ENCODE peak calls at places on chromosome 15, in nine cellular contexts. One of them, this sample, is unnamed.

GRCh38 chr15:73982251-73982962 is 9.7 kb downstream of the STOML1 start:
- DNase-seq in brain microvascular endothelial cell: peak; percentile 84
- DNase-seq in IMR-90: peak; percentile 91
- DNase-seq in Peyer's patch: no peak
- DNase-seq in cardiac muscle cell: peak; percentile 92
- DNase-seq in transverse colon: peak; percentile 75
- DNase-seq in colonic mucosa: peak; percentile 60
- DNase-seq in upper lobe of right lung: peak; percentile 91
- DNase-seq in mesendoderm: no peak
- DNase-seq in this sample: no peak

GRCh38 chr15:100043069-100043641 is 298.6 kb downstream of the ADAMTS17 start:
- DNase-seq in brain microvascular endothelial cell: peak; percentile 64
- DNase-seq in IMR-90: peak; percentile 57
- DNase-seq in Peyer's patch: no peak
- DNase-seq in cardiac muscle cell: peak; percentile 76
- DNase-seq in transverse colon: no peak
- DNase-seq in colonic mucosa: no peak
- DNase-seq in upper lobe of right lung: no peak
- DNase-seq in mesendoderm: no peak
- DNase-seq in this sample: no peak

GRCh38 chr15:80403712-80404056 is 498 bp upstream of the ARNT2 start:
- DNase-seq in brain microvascular endothelial cell: no peak
- DNase-seq in IMR-90: no peak
- DNase-seq in Peyer's patch: no peak
- DNase-seq in cardiac muscle cell: no peak
- DNase-seq in transverse colon: no peak
- DNase-seq in colonic mucosa: no peak
- DNase-seq in upper lobe of right lung: peak; percentile 71
- DNase-seq in mesendoderm: peak; percentile 32
- DNase-seq in this sample: no peak

GRCh38 chr15:101242160-101242998 is 9.5 kb downstream of the CHSY1 start:
- DNase-seq in brain microvascular endothelial cell: peak; percentile 41
- DNase-seq in IMR-90: peak; percentile 59
- DNase-seq in Peyer's patch: no peak
- DNase-seq in cardiac muscle cell: peak; percentile 82
- DNase-seq in transverse colon: peak; percentile 45
- DNase-seq in colonic mucosa: no peak
- DNase-seq in upper lobe of right lung: no peak
- DNase-seq in mesendoderm: no peak
- DNase-seq in this sample: no peak

GRCh38 chr15:31046759-31047359 is 54.7 kb downstream of the TRPM1 start:
- DNase-seq in brain microvascular endothelial cell: no peak
- DNase-seq in IMR-90: no peak
- DNase-seq in Peyer's patch: no peak
- DNase-seq in cardiac muscle cell: no peak
- DNase-seq in transverse colon: no peak
- DNase-seq in colonic mucosa: no peak
- DNase-seq in upper lobe of right lung: no peak
- DNase-seq in mesendoderm: no peak
- DNase-seq in this sample: no peak

GRCh38 chr15:69217381-69217780 is 56.9 kb downstream of the GLCE start:
- DNase-seq in brain microvascular endothelial cell: no peak
- DNase-seq in IMR-90: no peak
- DNase-seq in Peyer's patch: no peak
- DNase-seq in cardiac muscle cell: no peak
- DNase-seq in transverse colon: no peak
- DNase-seq in colonic mucosa: no peak
- DNase-seq in upper lobe of right lung: no peak
- DNase-seq in mesendoderm: no peak
- DNase-seq in this sample: no peak

GRCh38 chr15:67747949-67748348 is 77.4 kb upstream of the SKOR1 start:
- DNase-seq in brain microvascular endothelial cell: no peak
- DNase-seq in IMR-90: no peak
- DNase-seq in Peyer's patch: no peak
- DNase-seq in cardiac muscle cell: no peak
- DNase-seq in transverse colon: no peak
- DNase-seq in colonic mucosa: no peak
- DNase-seq in upper lobe of right lung: no peak
- DNase-seq in mesendoderm: no peak
- DNase-seq in this sample: no peak

GRCh38 chr15:89457086-89457485 is 39.3 kb downstream of the RHCG start:
- DNase-seq in brain microvascular endothelial cell: peak; percentile 21
- DNase-seq in IMR-90: peak; percentile 28
- DNase-seq in Peyer's patch: no peak
- DNase-seq in cardiac muscle cell: peak; percentile 25
- DNase-seq in transverse colon: no peak
- DNase-seq in colonic mucosa: no peak
- DNase-seq in upper lobe of right lung: no peak
- DNase-seq in mesendoderm: peak; percentile 72
- DNase-seq in this sample: no peak

GRCh38 chr15:92078270-92078669 is 224.8 kb downstream of the SLCO3A1 start:
- DNase-seq in brain microvascular endothelial cell: no peak
- DNase-seq in IMR-90: no peak
- DNase-seq in Peyer's patch: no peak
- DNase-seq in cardiac muscle cell: no peak
- DNase-seq in transverse colon: no peak
- DNase-seq in colonic mucosa: no peak
- DNase-seq in upper lobe of right lung: no peak
- DNase-seq in mesendoderm: no peak
- DNase-seq in this sample: no peak

GRCh38 chr15:56798639-56799038 is 65.3 kb upstream of the ZNF280D start:
- DNase-seq in brain microvascular endothelial cell: no peak
- DNase-seq in IMR-90: peak; percentile 10
- DNase-seq in Peyer's patch: no peak
- DNase-seq in cardiac muscle cell: no peak
- DNase-seq in transverse colon: no peak
- DNase-seq in colonic mucosa: no peak
- DNase-seq in upper lobe of right lung: no peak
- DNase-seq in mesendoderm: no peak
- DNase-seq in this sample: no peak

GRCh38 chr15:41025393-41025792 is 72.1 kb downstream of the CHAC1 start:
- DNase-seq in brain microvascular endothelial cell: no peak
- DNase-seq in IMR-90: no peak
- DNase-seq in Peyer's patch: no peak
- DNase-seq in cardiac muscle cell: no peak
- DNase-seq in transverse colon: no peak
- DNase-seq in colonic mucosa: no peak
- DNase-seq in upper lobe of right lung: no peak
- DNase-seq in mesendoderm: no peak
- DNase-seq in this sample: no peak

GRCh38 chr15:41020829-41021228 is 67.6 kb downstream of the CHAC1 start:
- DNase-seq in brain microvascular endothelial cell: no peak
- DNase-seq in IMR-90: no peak
- DNase-seq in Peyer's patch: no peak
- DNase-seq in cardiac muscle cell: no peak
- DNase-seq in transverse colon: no peak
- DNase-seq in colonic mucosa: no peak
- DNase-seq in upper lobe of right lung: no peak
- DNase-seq in mesendoderm: peak; percentile 11
- DNase-seq in this sample: no peak

GRCh38 chr15:41022487-41023090 is 69.3 kb downstream of the CHAC1 start:
- DNase-seq in brain microvascular endothelial cell: peak; percentile 43
- DNase-seq in IMR-90: peak; percentile 75
- DNase-seq in Peyer's patch: no peak
- DNase-seq in cardiac muscle cell: peak; percentile 81
- DNase-seq in transverse colon: peak; percentile 20
- DNase-seq in colonic mucosa: peak; percentile 43
- DNase-seq in upper lobe of right lung: no peak
- DNase-seq in mesendoderm: peak; percentile 58
- DNase-seq in this sample: no peak

GRCh38 chr15:41024880-41025279 is 71.6 kb downstream of the CHAC1 start:
- DNase-seq in brain microvascular endothelial cell: no peak
- DNase-seq in IMR-90: no peak
- DNase-seq in Peyer's patch: no peak
- DNase-seq in cardiac muscle cell: no peak
- DNase-seq in transverse colon: no peak
- DNase-seq in colonic mucosa: no peak
- DNase-seq in upper lobe of right lung: no peak
- DNase-seq in mesendoderm: no peak
- DNase-seq in this sample: no peak

DNA sequence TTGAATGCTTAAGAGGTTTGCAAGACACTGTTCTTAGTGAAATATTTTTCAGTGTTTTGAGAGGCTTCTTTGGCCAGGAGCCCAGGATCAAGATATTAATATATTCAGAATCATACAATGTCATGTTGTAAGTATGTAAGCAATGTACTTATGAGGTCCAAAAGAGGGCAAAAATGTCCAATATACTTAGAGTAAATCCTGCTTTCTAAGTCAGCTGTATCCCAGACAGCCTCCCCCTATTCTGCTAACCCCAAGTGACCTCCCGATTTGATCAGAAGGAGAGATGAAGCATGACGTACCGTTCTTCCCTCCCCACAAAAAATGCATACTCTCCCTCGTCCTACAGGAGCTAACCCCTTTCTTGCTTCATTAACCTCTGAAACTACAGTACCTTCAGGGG is 70.9 kb downstream of the CHAC1 start:
- DNase-seq in brain microvascular endothelial cell: peak; percentile 61
- DNase-seq in IMR-90: peak; percentile 92
- DNase-seq in Peyer's patch: no peak
- DNase-seq in cardiac muscle cell: peak; percentile 73
- DNase-seq in transverse colon: no peak
- DNase-seq in colonic mucosa: no peak
- DNase-seq in upper lobe of right lung: no peak
- DNase-seq in mesendoderm: no peak
- DNase-seq in this sample: no peak
- H3K27ac ChIP-seq in brain microvascular endothelial cell: peak overlapping the region; percentile 51
- H3K27ac ChIP-seq in IMR-90: peak overlapping the region; percentile 72
- H3K27ac ChIP-seq in Peyer's patch: peak overlapping the region; percentile 12
- H3K27ac ChIP-seq in cardiac muscle cell: no peak overlapping the region
- H3K27ac ChIP-seq in transverse colon: peak overlapping the region; percentile 60
- H3K27ac ChIP-seq in colonic mucosa: no peak overlapping the region
- H3K27ac ChIP-seq in upper lobe of right lung: peak overlapping the region; percentile 43
- H3K27ac ChIP-seq in mesendoderm: no peak overlapping the region
- H3K27ac ChIP-seq in this sample: no peak overlapping the region

GRCh38 chr15:40931300-40932142 is 2.4 kb downstream of the DLL4 start:
- DNase-seq in brain microvascular endothelial cell: no peak
- DNase-seq in IMR-90: no peak
- DNase-seq in Peyer's patch: no peak
- DNase-seq in cardiac muscle cell: no peak
- DNase-seq in transverse colon: peak; percentile 32
- DNase-seq in colonic mucosa: peak; percentile 42
- DNase-seq in upper lobe of right lung: no peak
- DNase-seq in mesendoderm: no peak
- DNase-seq in this sample: no peak

GRCh38 chr15:40930430-40931299 is 1.5 kb downstream of the DLL4 start:
- DNase-seq in brain microvascular endothelial cell: no peak
- DNase-seq in IMR-90: peak; percentile 51
- DNase-seq in Peyer's patch: peak; percentile 78
- DNase-seq in cardiac muscle cell: peak; percentile 47
- DNase-seq in transverse colon: peak; percentile 63
- DNase-seq in colonic mucosa: peak; percentile 81
- DNase-seq in upper lobe of right lung: peak; percentile 81
- DNase-seq in mesendoderm: peak; percentile 75
- DNase-seq in this sample: no peak

GRCh38 chr15:40933520-40933904 is 4.4 kb downstream of the DLL4 start:
- DNase-seq in brain microvascular endothelial cell: no peak
- DNase-seq in IMR-90: no peak
- DNase-seq in Peyer's patch: no peak
- DNase-seq in cardiac muscle cell: no peak
- DNase-seq in transverse colon: peak; percentile 38
- DNase-seq in colonic mucosa: peak; percentile 80
- DNase-seq in upper lobe of right lung: no peak
- DNase-seq in mesendoderm: no peak
- DNase-seq in this sample: no peak

GRCh38 chr15:40932625-40933519 is 3.7 kb downstream of the DLL4 start:
- DNase-seq in brain microvascular endothelial cell: no peak
- DNase-seq in IMR-90: no peak
- DNase-seq in Peyer's patch: no peak
- DNase-seq in cardiac muscle cell: no peak
- DNase-seq in transverse colon: peak; percentile 68
- DNase-seq in colonic mucosa: peak; percentile 83
- DNase-seq in upper lobe of right lung: no peak
- DNase-seq in mesendoderm: no peak
- DNase-seq in this sample: no peak

GRCh38 chr15:40932146-40932545 is 3.0 kb downstream of the DLL4 start:
- DNase-seq in brain microvascular endothelial cell: no peak
- DNase-seq in IMR-90: no peak
- DNase-seq in Peyer's patch: no peak
- DNase-seq in cardiac muscle cell: no peak
- DNase-seq in transverse colon: peak; percentile 32
- DNase-seq in colonic mucosa: peak; percentile 50
- DNase-seq in upper lobe of right lung: no peak
- DNase-seq in mesendoderm: no peak
- DNase-seq in this sample: no peak
- H3K4me3 ChIP-seq in brain microvascular endothelial cell: no peak overlapping the region
- H3K4me3 ChIP-seq in IMR-90: no peak overlapping the region
- H3K4me3 ChIP-seq in Peyer's patch: no peak overlapping the region
- H3K4me3 ChIP-seq in cardiac muscle cell: no peak overlapping the region
- H3K4me3 ChIP-seq in transverse colon: peak overlapping the region; percentile 36
- H3K4me3 ChIP-seq in colonic mucosa: peak overlapping the region; percentile 52
- H3K4me3 ChIP-seq in upper lobe of right lung: peak overlapping the region; percentile 63
- H3K4me3 ChIP-seq in mesendoderm: no peak overlapping the region
- H3K4me3 ChIP-seq in this sample: no peak overlapping the region

GRCh38 chr15:40087991-40088928 is 20.4 kb downstream of the BMF start:
- DNase-seq in brain microvascular endothelial cell: no peak
- DNase-seq in IMR-90: no peak
- DNase-seq in Peyer's patch: no peak
- DNase-seq in cardiac muscle cell: no peak
- DNase-seq in transverse colon: no peak
- DNase-seq in colonic mucosa: no peak
- DNase-seq in upper lobe of right lung: peak; percentile 60
- DNase-seq in mesendoderm: no peak
- DNase-seq in this sample: no peak
- H3K27ac ChIP-seq in brain microvascular endothelial cell: no peak overlapping the region
- H3K27ac ChIP-seq in IMR-90: peak overlapping the region; percentile 3
- H3K27ac ChIP-seq in Peyer's patch: peak overlapping the region; percentile 23
- H3K27ac ChIP-seq in cardiac muscle cell: peak overlapping the region; percentile 96
- H3K27ac ChIP-seq in transverse colon: no peak overlapping the region
- H3K27ac ChIP-seq in colonic mucosa: no peak overlapping the region
- H3K27ac ChIP-seq in upper lobe of right lung: peak overlapping the region; percentile 8
- H3K27ac ChIP-seq in mesendoderm: peak overlapping the region; percentile 96
- H3K27ac ChIP-seq in this sample: no peak overlapping the region

DNA sequence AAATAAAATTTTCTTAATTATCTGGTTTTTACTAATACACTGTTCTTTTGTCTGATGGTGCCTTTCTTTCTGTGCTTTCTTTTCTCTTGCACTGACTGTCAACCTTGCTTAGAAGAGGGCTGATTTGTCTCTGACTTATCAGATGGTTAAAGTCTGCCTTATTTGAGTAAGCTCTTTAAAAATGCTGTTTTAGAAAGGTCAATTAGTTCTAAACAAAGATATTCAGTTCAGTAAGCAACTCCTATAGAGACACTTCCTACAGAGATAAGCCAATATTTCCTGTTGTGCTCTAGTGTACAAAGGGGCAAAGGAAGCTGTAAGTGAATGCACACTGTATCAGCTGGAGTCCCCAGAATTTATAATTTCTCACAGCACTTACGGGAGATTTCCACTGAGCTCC is 153.4 kb upstream of the TSPAN3 start:
- DNase-seq in brain microvascular endothelial cell: no peak
- DNase-seq in IMR-90: no peak
- DNase-seq in Peyer's patch: no peak
- DNase-seq in cardiac muscle cell: peak; percentile 14
- DNase-seq in transverse colon: no peak
- DNase-seq in colonic mucosa: no peak
- DNase-seq in upper lobe of right lung: no peak
- DNase-seq in mesendoderm: no peak
- DNase-seq in this sample: no peak
- H3K4me3 ChIP-seq in brain microvascular endothelial cell: no peak overlapping the region
- H3K4me3 ChIP-seq in IMR-90: no peak overlapping the region
- H3K4me3 ChIP-seq in Peyer's patch: no peak overlapping the region
- H3K4me3 ChIP-seq in cardiac muscle cell: no peak overlapping the region
- H3K4me3 ChIP-seq in transverse colon: no peak overlapping the region
- H3K4me3 ChIP-seq in colonic mucosa: no peak overlapping the region
- H3K4me3 ChIP-seq in upper lobe of right lung: no peak overlapping the region
- H3K4me3 ChIP-seq in mesendoderm: no peak overlapping the region
- H3K4me3 ChIP-seq in this sample: no peak overlapping the region

This sample was measured in iPS DF 6.9.